ENCODE peak calls at places on chromosomes 4 and X, in eight cellular contexts. U, Z, X, L, B, W, F and S are unnamed samples.

GRCh38 chrX:40272141-40272540 is 174.4 kb upstream of the BCOR start:
- ATAC-seq in U (no peak), B (no peak), L (no peak), F (no peak), X (no peak), Z (no peak), W (no peak), S (no peak)

GRCh38 chr4:140686799-140687198 is 69.4 kb downstream of the TBC1D9 start:
- ATAC-seq in W (no peak), X (peak; percentile 59), Z (peak; percentile 12), F (no peak), L (no peak), B (no peak), U (no peak), S (no peak)

GRCh38 chr4:157018920-157019490 is 47.4 kb upstream of the PDGFC start:
- ATAC-seq in U (no peak), L (no peak), B (no peak), F (peak; percentile 71), W (no peak), X (no peak), Z (no peak), S (no peak)

GRCh38 chr4:84218002-84218401 is 281.1 kb downstream of the NKX6-1 start:
- ATAC-seq in U (no peak), L (no peak), B (no peak), F (no peak), X (no peak), Z (no peak), W (no peak), S (no peak)

GRCh38 chrX:153766871-153767673 is 3.0 kb downstream of the PLXNB3 start:
- ATAC-seq in U (no peak), W (no peak), X (no peak), Z (no peak), L (no peak), F (no peak), B (no peak), S (no peak)

GRCh38 chr4:3301450-3302163 is 8.8 kb downstream of the RGS12 start:
- ATAC-seq in Z (no peak), B (no peak), X (no peak), F (no peak), W (no peak), U (peak; percentile 11), L (peak; percentile 45), S (no peak)

GRCh38 chr4:101649790-101650450 is 140.6 kb upstream of the BANK1 start:
- ATAC-seq in X (peak; percentile 50), W (peak; percentile 37), F (peak; percentile 62), U (no peak), L (no peak), B (no peak), Z (no peak), S (no peak)

GRCh38 chrX:135389243-135389642 is 32.5 kb upstream of the SMIM10L2A start:
- ATAC-seq in F (no peak), B (no peak), X (no peak), Z (no peak), W (no peak), U (no peak), L (no peak), S (peak; percentile 80)

GRCh38 chr4:103482893-103483292 is 236.9 kb downstream of the TACR3 start:
- ATAC-seq in X (no peak), B (no peak), U (no peak), F (no peak), W (peak; percentile 34), Z (no peak), L (no peak), S (no peak)

GRCh38 chrX:73563740-73564073 is 710 bp downstream of the CHIC1 start:
- ATAC-seq in L (peak; percentile 43), W (peak; percentile 27), X (peak; percentile 67), B (peak; percentile 51), U (peak; percentile 58), Z (peak; percentile 24), F (peak; percentile 17), S (peak; percentile 61)

GRCh38 chr4:99868126-99868596 is 26.1 kb downstream of the LAMTOR3 start:
- ATAC-seq in U (no peak), Z (peak; percentile 32), W (peak; percentile 11), B (peak; percentile 93), L (no peak), F (peak; percentile 30), X (no peak), S (peak; percentile 98)

GRCh38 chr4:123503698-123504389 is 107.2 kb downstream of the SPRY1 start:
- ATAC-seq in Z (no peak), B (no peak), L (no peak), X (peak; percentile 47), U (no peak), W (no peak), F (no peak), S (no peak)